ENCODE peak calls at places on chromosomes 11 and 22, in eight cellular contexts. Y is cardiac muscle cell; N is CD8-positive, alpha-beta T cell; L is left ventricle myocardium inferior; G is upper lobe of right lung; J is stomach; D is mammary epithelial cell; P is neural progenitor cell. U is an unnamed sample.

GRCh38 chr22:23251445-23252093 is 71.3 kb downstream of the BCR start:
- DNase-seq in Y (no peak), N (no peak), L (no peak), G (no peak), J (peak; percentile 61), D (peak; percentile 46), P (no peak), U (no peak)

GRCh38 chr11:116598556-116598955 is 174.2 kb downstream of the BUD13 start:
- DNase-seq in Y (no peak), N (no peak), L (no peak), G (peak; percentile 4), J (no peak), D (no peak), P (no peak), U (no peak)

GRCh38 chr22:32926600-32926999 is 125.1 kb downstream of the TIMP3 start:
- DNase-seq in Y (peak; percentile 58), N (no peak), L (no peak), G (no peak), J (no peak), D (peak; percentile 52), P (peak; percentile 50), U (no peak)

GRCh38 chr11:33172996-33173395 is 11.7 kb upstream of the CSTF3 start:
- DNase-seq in Y (peak; percentile 84), N (no peak), L (no peak), G (no peak), J (no peak), D (no peak), P (peak; percentile 13), U (peak; percentile 55)

GRCh38 chr11:4636962-4637661 is at the start of gene OR51D1:
- DNase-seq in Y (peak; percentile 77), N (peak; percentile 77), L (peak; percentile 64), G (peak; percentile 79), J (peak; percentile 79), D (peak; percentile 51), P (peak; percentile 86), U (no peak)

GRCh38 chr22:25569983-25570382 is 5.5 kb downstream of the GRK3 start:
- DNase-seq in Y (no peak), N (no peak), L (no peak), G (no peak), J (no peak), D (no peak), P (no peak), U (no peak)

GRCh38 chr11:66668653-66669430 is 8.8 kb downstream of the RBM4B start:
- DNase-seq in Y (no peak), N (no peak), L (no peak), G (peak; percentile 40), J (no peak), D (no peak), P (no peak), U (no peak)

GRCh38 chr11:83508804-83509203 is 222.6 kb upstream of the CCDC90B start:
- DNase-seq in Y (no peak), N (no peak), L (no peak), G (no peak), J (no peak), D (no peak), P (no peak), U (peak; percentile 27)

GRCh38 chr22:26797910-26798309 is 140.5 kb downstream of the MIAT start:
- DNase-seq in Y (no peak), N (no peak), L (no peak), G (no peak), J (no peak), D (no peak), P (peak; percentile 36), U (no peak)

GRCh38 chr22:27212081-27212480 is 554.7 kb downstream of the MIAT start:
- DNase-seq in Y (peak; percentile 78), N (no peak), L (no peak), G (no peak), J (no peak), D (no peak), P (no peak), U (no peak)

GRCh38 chr22:20315337-20316216 is 4.3 kb downstream of the DGCR6L start:
- DNase-seq in Y (no peak), N (peak; percentile 43), L (no peak), G (no peak), J (peak; percentile 21), D (no peak), P (peak; percentile 1), U (peak; percentile 59)

GRCh38 chr22:17063372-17064106 is 21.3 kb upstream of the IL17RA start:
- DNase-seq in Y (peak; percentile 68), N (no peak), L (no peak), G (no peak), J (peak; percentile 87), D (no peak), P (no peak), U (peak; percentile 48)

GRCh38 chr11:109085708-109086373 is 336.1 kb upstream of the C11orf87 start:
- DNase-seq in Y (peak; percentile 79), N (no peak), L (peak; percentile 28), G (no peak), J (no peak), D (no peak), P (no peak), U (no peak)

GRCh38 chr22:47767403-47767802 is 1005.0 kb downstream of the TBC1D22A start:
- DNase-seq in Y (no peak), N (no peak), L (no peak), G (no peak), J (no peak), D (no peak), P (no peak), U (no peak)

GRCh38 chr22:44828193-44828592 is 75.8 kb downstream of the ARHGAP8 start:
- DNase-seq in Y (peak; percentile 4), N (no peak), L (no peak), G (no peak), J (no peak), D (no peak), P (peak; percentile 60), U (no peak)

GRCh38 chr11:26993965-26994446 is at the start of gene FIBIN:
- DNase-seq in Y (peak; percentile 84), N (no peak), L (peak; percentile 22), G (no peak), J (no peak), D (peak; percentile 34), P (peak; percentile 35), U (no peak)

GRCh38 chr11:46759196-46759595 is 40.2 kb downstream of the F2 start:
- DNase-seq in Y (no peak), N (no peak), L (no peak), G (no peak), J (no peak), D (no peak), P (no peak), U (no peak)

GRCh38 chr11:120555433-120555773 is 43.9 kb downstream of the GRIK4 start:
- DNase-seq in Y (no peak), N (no peak), L (no peak), G (no peak), J (no peak), D (no peak), P (no peak), U (no peak)

GRCh38 chr22:39520874-39521857 is 804 bp downstream of the ATF4 start:
- DNase-seq in Y (peak; percentile 86), N (peak; percentile 77), L (peak; percentile 84), G (peak; percentile 92), J (peak; percentile 77), D (peak; percentile 73), P (peak; percentile 71), U (peak; percentile 97)

GRCh38 chr11:44893250-44894216 is 57.1 kb downstream of the TP53I11 start:
- DNase-seq in Y (no peak), N (no peak), L (no peak), G (no peak), J (no peak), D (no peak), P (peak; percentile 55), U (no peak)

GRCh38 chr11:105489431-105489830 is 120.4 kb upstream of the GRIA4 start:
- DNase-seq in Y (peak; percentile 43), N (no peak), L (no peak), G (no peak), J (no peak), D (no peak), P (peak; percentile 76), U (no peak)

GRCh38 chr11:78655561-78655960 is 80.9 kb upstream of the NARS2 start:
- DNase-seq in Y (no peak), N (peak; percentile 44), L (no peak), G (no peak), J (no peak), D (no peak), P (no peak), U (no peak)

GRCh38 chr22:35313311-35314121 is 13.8 kb downstream of the TOM1 start:
- DNase-seq in Y (peak; percentile 76), N (no peak), L (peak; percentile 70), G (peak; percentile 43), J (peak; percentile 24), D (peak; percentile 51), P (no peak), U (no peak)

GRCh38 chr11:934437-934950 is 8.8 kb downstream of the AP2A2 start:
- DNase-seq in Y (no peak), N (no peak), L (no peak), G (no peak), J (no peak), D (no peak), P (peak; percentile 18), U (no peak)
- H3K27ac ChIP-seq in Y (no peak overlapping the region), N (no peak overlapping the region), L (peak overlapping the region; percentile 54), G (no peak overlapping the region), J (peak overlapping the region; percentile 64), D (no peak overlapping the region), P (peak overlapping the region; percentile 53), U (no peak overlapping the region)

GRCh38 chr22:42644422-42645340 is 4.3 kb upstream of the ATP5MGL start:
- DNase-seq in Y (peak; percentile 67), N (no peak), L (peak; percentile 67), G (peak; percentile 76), J (peak; percentile 52), D (no peak), P (no peak), U (peak; percentile 54)
- H3K27ac ChIP-seq in Y (peak overlapping the region; percentile 84), N (no peak overlapping the region), L (peak overlapping the region; percentile 94), G (peak overlapping the region; percentile 92), J (peak overlapping the region; percentile 95), D (no peak overlapping the region), P (no peak overlapping the region), U (peak overlapping the region; percentile 94)

DNA sequence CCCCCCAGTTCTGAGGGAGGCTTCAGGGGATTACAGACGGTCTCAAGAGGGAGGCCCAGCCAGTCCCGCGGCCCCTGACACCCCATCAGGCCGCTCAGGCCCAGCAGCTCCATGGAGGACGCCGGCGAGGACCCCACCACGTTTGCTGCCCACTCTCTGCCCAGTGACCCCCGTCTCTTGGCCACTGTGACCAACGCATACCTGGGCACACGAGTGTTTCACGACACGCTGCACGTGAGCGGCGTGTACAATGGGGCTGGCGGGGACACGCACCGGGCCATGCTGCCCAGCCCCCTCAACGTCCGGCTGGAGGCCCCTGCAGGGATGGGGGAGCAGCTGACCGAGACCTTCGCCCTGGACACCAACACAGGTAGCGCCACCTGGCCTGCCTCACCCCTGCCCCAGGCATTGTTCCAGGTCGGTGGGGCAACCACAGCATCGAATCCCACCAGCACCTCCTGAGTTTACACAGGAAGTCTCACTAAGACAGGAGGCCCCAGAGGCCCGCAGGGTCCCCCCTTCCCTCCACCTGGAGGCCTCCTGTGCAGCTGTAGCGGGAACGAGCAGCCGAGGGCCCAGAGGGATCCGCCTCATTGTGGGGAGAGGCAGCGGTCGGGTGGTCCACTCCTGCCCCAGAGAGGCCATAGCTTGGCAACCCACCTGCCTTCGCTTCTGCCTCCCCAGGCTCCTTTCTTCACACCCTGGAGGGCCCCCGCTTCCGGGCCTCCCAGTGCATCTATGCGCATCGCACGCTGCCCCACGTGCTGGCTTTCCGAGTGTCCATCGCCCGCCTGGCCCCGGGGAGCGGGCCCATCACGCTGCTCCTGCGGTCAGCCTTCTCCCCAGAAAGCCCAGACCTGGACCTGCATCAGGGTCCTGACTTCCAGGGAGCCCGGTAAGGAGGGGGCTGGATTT is 1.0 kb downstream of the PGGHG start:
- DNase-seq in Y (no peak), N (peak; percentile 62), L (peak; percentile 13), G (peak; percentile 64), J (no peak), D (no peak), P (no peak), U (peak; percentile 19)
- H3K27ac ChIP-seq in Y (no peak overlapping the region), N (peak overlapping the region; percentile 77), L (peak overlapping the region; percentile 84), G (peak overlapping the region; percentile 47), J (no peak overlapping the region), D (no peak overlapping the region), P (no peak overlapping the region), U (peak overlapping the region; percentile 91)

GRCh38 chr11:128336203-128336602 is 251.2 kb downstream of the ETS1 start:
- DNase-seq in Y (peak; percentile 78), N (no peak), L (peak; percentile 50), G (no peak), J (peak; percentile 39), D (no peak), P (no peak), U (peak; percentile 24)
- H3K27ac ChIP-seq in Y (no peak overlapping the region), N (no peak overlapping the region), L (peak overlapping the region; percentile 86), G (no peak overlapping the region), J (peak overlapping the region; percentile 53), D (no peak overlapping the region), P (no peak overlapping the region), U (peak overlapping the region; percentile 67)

U was measured in upper lobe of left lung.